ENCODE peak calls at places on chromosomes 13 and 19, in ten cellular contexts. V, Z, F, X, T, L, I, N, C and Y are unnamed samples.

GRCh38 chr13:94435604-94436226 is 43.8 kb downstream of the DCT start:
- DNase-seq in V (peak; percentile 40), Z (no peak), F (no peak), X (no peak), T (peak; percentile 63), L (no peak), I (peak; percentile 77), N (no peak), C (no peak), Y (no peak)

GRCh38 chr19:29119582-29119981 is 93.4 kb downstream of the UQCRFS1 start:
- DNase-seq in V (no peak), Z (no peak), F (no peak), X (no peak), T (no peak), L (no peak), I (no peak), N (no peak), C (no peak), Y (peak; percentile 53)

GRCh38 chr13:113048766-113049165 is 56.8 kb upstream of the F7 start:
- DNase-seq in V (no peak), Z (no peak), F (no peak), X (no peak), T (no peak), L (no peak), I (no peak), N (no peak), C (no peak), Y (no peak)

GRCh38 chr13:114017028-114017630 is 43.3 kb upstream of the C13orf46 start:
- DNase-seq in V (no peak), Z (no peak), F (no peak), X (no peak), T (no peak), L (no peak), I (no peak), N (no peak), C (no peak), Y (no peak)

GRCh38 chr13:114142640-114143490 is 10.4 kb upstream of the RASA3 start:
- DNase-seq in V (peak; percentile 21), Z (no peak), F (no peak), X (peak; percentile 72), T (peak; percentile 95), L (peak; percentile 83), I (peak; percentile 93), N (peak; percentile 53), C (peak; percentile 39), Y (no peak)

GRCh38 chr13:39148513-39148961 is 110.3 kb downstream of the NHLRC3 start:
- DNase-seq in V (peak; percentile 18), Z (no peak), F (peak; percentile 31), X (no peak), T (no peak), L (no peak), I (peak; percentile 56), N (no peak), C (no peak), Y (no peak)

GRCh38 chr13:59750860-59751259 is 412.9 kb downstream of the DIAPH3 start:
- DNase-seq in V (no peak), Z (no peak), F (peak; percentile 36), X (no peak), T (no peak), L (no peak), I (no peak), N (no peak), C (no peak), Y (peak; percentile 74)

GRCh38 chr19:15419413-15420025 is 731 bp upstream of the AKAP8L start:
- DNase-seq in V (no peak), Z (no peak), F (no peak), X (peak; percentile 57), T (no peak), L (no peak), I (no peak), N (no peak), C (no peak), Y (no peak)

GRCh38 chr13:31369213-31369612 is 169.4 kb downstream of the B3GLCT start:
- DNase-seq in V (no peak), Z (no peak), F (no peak), X (no peak), T (no peak), L (no peak), I (no peak), N (no peak), C (no peak), Y (no peak)

GRCh38 chr13:78700121-78700910 is 41.4 kb upstream of the OBI1 start:
- DNase-seq in V (no peak), Z (no peak), F (no peak), X (no peak), T (no peak), L (no peak), I (peak; percentile 37), N (no peak), C (no peak), Y (no peak)

GRCh38 chr13:48412881-48413351 is at the start of gene LPAR6:
- DNase-seq in V (no peak), Z (no peak), F (no peak), X (peak; percentile 28), T (peak; percentile 74), L (no peak), I (no peak), N (no peak), C (no peak), Y (no peak)

GRCh38 chr19:6720369-6721112 is at the start of gene C3:
- DNase-seq in V (no peak), Z (no peak), F (no peak), X (peak; percentile 82), T (no peak), L (no peak), I (no peak), N (no peak), C (no peak), Y (no peak)

GRCh38 chr13:99293178-99293577 is 14.0 kb downstream of the GPR183 start:
- DNase-seq in V (no peak), Z (no peak), F (no peak), X (no peak), T (no peak), L (no peak), I (no peak), N (no peak), C (no peak), Y (no peak)

GRCh38 chr13:46354143-46355087 is 32.6 kb downstream of the RUBCNL start:
- DNase-seq in V (no peak), Z (peak; percentile 9), F (peak; percentile 86), X (no peak), T (peak; percentile 81), L (no peak), I (no peak), N (no peak), C (peak; percentile 37), Y (no peak)